ENCODE peak calls at places on chromosomes 6 and 20, in six cellular contexts. Z is osteocyte, C is AG04450, F is uterus, Y is omental fat pad, I is nephron progenitor cell. R is an unnamed sample.

GRCh38 chr6:129889580-129889979 is 28.5 kb upstream of the TMEM244 start:
- DNase-seq in F (no peak), I (no peak), Y (no peak), C (peak), Z (no peak), R (no peak)

GRCh38 chr20:2421247-2421646 is 40.5 kb downstream of the TGM6 start:
- DNase-seq in F (no peak), I (no peak), C (no peak), Z (no peak), Y (no peak), R (no peak)

GRCh38 chr6:32685603-32686002 is 19.1 kb upstream of the HLA-DQB1 start:
- DNase-seq in Y (no peak), Z (no peak), F (no peak), C (no peak), I (no peak), R (no peak)

GRCh38 chr6:112429226-112429625 is 82.1 kb downstream of the RFPL4B start:
- DNase-seq in Y (no peak), Z (no peak), C (no peak), I (no peak), F (no peak), R (no peak)

GRCh38 chr6:28474441-28475219 is 31.3 kb upstream of the ZSCAN23 start:
- DNase-seq in I (peak), Z (no peak), F (peak), Y (no peak), C (peak), R (no peak)

GRCh38 chr6:129598244-129599187 is 111.5 kb downstream of the ARHGAP18 start:
- DNase-seq in C (peak), I (peak), Y (no peak), Z (no peak), F (no peak), R (no peak)

GRCh38 chr6:149190228-149190831 is 127.2 kb upstream of the TAB2 start:
- DNase-seq in C (no peak), Y (no peak), I (no peak), F (no peak), Z (no peak), R (no peak)

GRCh38 chr20:3080939-3081388 is 3.6 kb downstream of the AVP start:
- DNase-seq in F (no peak), C (no peak), I (no peak), Y (no peak), Z (no peak), R (no peak)

GRCh38 chr6:71386215-71386614 is 97.6 kb downstream of the OGFRL1 start:
- DNase-seq in C (no peak), F (no peak), Z (no peak), I (no peak), Y (no peak), R (no peak)

GRCh38 chr6:92979281-92979680 is 440.1 kb downstream of the EPHA7 start:
- DNase-seq in C (no peak), I (no peak), Y (no peak), F (no peak), Z (no peak), R (no peak)

GRCh38 chr6:122153530-122153929 is 245.9 kb upstream of the HSF2 start:
- DNase-seq in C (no peak), I (no peak), F (no peak), Y (no peak), Z (no peak), R (no peak)

GRCh38 chr6:125469915-125470314 is 168.1 kb upstream of the HDDC2 start:
- DNase-seq in Y (no peak), Z (no peak), F (no peak), I (no peak), C (no peak), R (no peak)

GRCh38 chr6:45607818-45608217 is 230.1 kb upstream of the SUPT3H start:
- DNase-seq in C (no peak), F (no peak), I (no peak), Y (no peak), Z (no peak), R (no peak)

GRCh38 chr6:6661684-6662083 is 73.2 kb downstream of the LY86 start:
- DNase-seq in C (no peak), F (peak), I (no peak), Z (no peak), Y (no peak), R (no peak)

GRCh38 chr6:39189915-39190544 is 39.2 kb downstream of the KCNK5 start:
- DNase-seq in C (no peak), F (no peak), Z (no peak), I (peak), Y (no peak), R (no peak)

GRCh38 chr6:6758915-6759654 is 170.6 kb downstream of the LY86 start:
- DNase-seq in I (peak), C (peak), F (peak), Y (no peak), Z (no peak), R (no peak)

GRCh38 chr20:18001131-18001921 is 32.5 kb downstream of the MGME1 start:
- DNase-seq in Z (no peak), F (peak), I (no peak), C (no peak), Y (peak), R (no peak)

GRCh38 chr6:90401933-90402830 is 105.5 kb upstream of the BACH2 start:
- DNase-seq in Z (no peak), I (no peak), C (no peak), Y (no peak), F (no peak), R (no peak)

GRCh38 chr6:146851837-146852236 is 253.1 kb downstream of the ADGB start:
- DNase-seq in Y (no peak), I (no peak), F (no peak), C (peak), Z (no peak), R (no peak)

GRCh38 chr6:80132942-80133517 is 26.6 kb downstream of the BCKDHB start:
- DNase-seq in Z (no peak), I (peak), C (peak), Y (peak), F (peak), R (no peak)

GRCh38 chr6:17971128-17972073 is 16.0 kb downstream of the KIF13A start:
- DNase-seq in I (no peak), F (peak), C (no peak), Y (no peak), Z (no peak), R (no peak)

GRCh38 chr6:114058435-114058834 is 87.5 kb upstream of the HDAC2 start:
- DNase-seq in F (no peak), Y (no peak), Z (no peak), C (no peak), I (no peak), R (no peak)

GRCh38 chr20:62330576-62331317 is 27.9 kb downstream of the ADRM1 start:
- DNase-seq in I (no peak), Y (no peak), F (no peak), C (no peak), Z (no peak), R (no peak)

GRCh38 chr6:130161627-130162404 is 60.9 kb downstream of the SAMD3 start:
- DNase-seq in F (no peak), Z (no peak), C (peak), Y (no peak), I (no peak), R (no peak)

GRCh38 chr6:96899019-96899418 is 1.3 kb upstream of the NDUFAF4 start:
- DNase-seq in C (peak), I (no peak), Z (no peak), F (peak), Y (no peak), R (no peak)

GRCh38 chr6:128305228-128305627 is 215.2 kb downstream of the PTPRK start:
- DNase-seq in Z (no peak), F (no peak), C (no peak), Y (no peak), I (no peak), R (no peak)

GRCh38 chr20:35326021-35326731 is 34.0 kb upstream of the FAM83C start:
- DNase-seq in Z (no peak), C (no peak), Y (no peak), I (no peak), F (no peak), R (no peak)

GRCh38 chr20:50320910-50321796 is 130.5 kb downstream of the CEBPB start:
- DNase-seq in Y (peak), C (peak), Z (peak), I (peak), F (peak), R (no peak)

GRCh38 chr6:7292856-7293255 is 20.1 kb downstream of the SSR1 start:
- DNase-seq in Z (no peak), C (no peak), F (no peak), I (no peak), Y (no peak), R (no peak)

GRCh38 chr20:33664762-33665144 is 2.0 kb upstream of the ACTL10 start:
- DNase-seq in Z (no peak), I (no peak), C (no peak), Y (no peak), F (no peak), R (no peak)

GRCh38 chr6:54135665-54136370 is 24.6 kb downstream of the MLIP start:
- DNase-seq in Y (no peak), Z (no peak), C (peak), F (no peak), I (no peak), R (no peak)

GRCh38 chr20:58286729-58287128 is 22.8 kb upstream of the RAB22A start:
- DNase-seq in Z (no peak), Y (no peak), C (no peak), F (no peak), I (no peak), R (no peak)

DNA sequence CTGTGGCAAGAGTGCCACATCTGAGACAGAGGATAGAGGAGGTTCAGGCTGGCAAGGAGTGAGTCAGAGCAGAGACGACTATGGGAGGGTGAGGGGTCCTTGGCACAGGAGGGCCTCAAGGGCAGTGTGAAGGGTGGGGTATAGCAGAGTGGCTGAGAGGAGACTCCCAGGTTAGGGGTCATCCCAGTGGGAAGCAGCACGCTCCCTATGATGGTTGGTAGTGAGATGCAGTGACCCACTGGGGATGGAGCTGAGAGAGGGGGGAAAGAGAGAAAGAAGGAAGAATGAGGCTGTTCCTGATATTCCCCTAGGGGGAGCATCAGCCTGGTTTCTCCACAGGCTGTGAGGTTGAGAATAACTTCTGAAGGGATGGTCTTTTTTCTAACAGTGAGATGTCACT is 97.4 kb downstream of the INSM1 start:
- DNase-seq in I (no peak), Z (no peak), F (no peak), C (no peak), Y (no peak), R (no peak)
- TF ChIP-seq CTCF in I (peak), Z (peak), F (no peak), C (peak), Y (no peak), R (no peak)

GRCh38 chr6:159217595-159218275 is 48.5 kb downstream of the FNDC1 start:
- DNase-seq in C (peak), Y (no peak), Z (no peak), I (peak), F (no peak), R (no peak)
- TF ChIP-seq CTCF in C (peak), Y (no peak), Z (peak), I (no peak), F (no peak), R (peak)

DNA sequence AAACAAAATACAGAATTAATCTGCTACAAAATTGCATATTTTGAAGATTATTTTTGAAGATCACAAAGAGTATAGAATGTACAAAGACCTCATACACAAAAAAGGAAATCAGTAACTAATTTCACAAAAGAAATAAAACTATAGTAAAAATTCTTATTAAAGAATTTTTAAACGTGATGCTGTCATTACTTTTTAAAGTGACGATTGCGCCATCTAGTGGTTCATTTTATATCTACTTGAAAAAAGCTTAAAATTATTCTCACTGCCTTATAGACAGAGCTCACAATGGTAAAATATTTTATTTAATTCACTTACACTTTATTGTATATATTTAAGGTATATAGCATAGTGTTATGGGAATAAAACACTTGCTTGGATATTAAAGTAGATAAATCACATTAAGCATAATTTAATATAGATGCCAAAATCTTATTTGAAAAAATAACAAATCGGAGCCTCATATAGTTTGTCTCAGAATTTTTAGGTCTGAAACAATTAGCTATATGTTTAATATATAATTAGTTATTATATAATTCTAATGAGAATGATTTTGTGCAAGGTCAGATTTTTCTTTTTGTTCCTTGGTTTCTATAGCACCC is 128.8 kb downstream of the PHF3 start:
- DNase-seq in Y (no peak), F (no peak), C (peak), I (peak), Z (no peak), R (no peak)
- TF ChIP-seq CTCF in Y (no peak), F (no peak), C (peak), I (peak), Z (peak), R (peak)

GRCh38 chr20:48657426-48658197 is 170.2 kb downstream of the PREX1 start:
- DNase-seq in Z (no peak), I (peak), F (peak), Y (peak), C (peak), R (peak)

GRCh38 chr20:48658198-48658476 is 169.7 kb downstream of the PREX1 start:
- DNase-seq in Z (no peak), I (no peak), F (no peak), Y (no peak), C (no peak), R (no peak)

GRCh38 chr20:48658505-48658904 is 169.3 kb downstream of the PREX1 start:
- DNase-seq in Z (no peak), Y (no peak), C (no peak), F (no peak), I (no peak), R (no peak)

GRCh38 chr20:48656661-48657211 is 171.1 kb downstream of the PREX1 start:
- DNase-seq in Y (no peak), C (no peak), I (peak), F (no peak), Z (no peak), R (no peak)

DNA sequence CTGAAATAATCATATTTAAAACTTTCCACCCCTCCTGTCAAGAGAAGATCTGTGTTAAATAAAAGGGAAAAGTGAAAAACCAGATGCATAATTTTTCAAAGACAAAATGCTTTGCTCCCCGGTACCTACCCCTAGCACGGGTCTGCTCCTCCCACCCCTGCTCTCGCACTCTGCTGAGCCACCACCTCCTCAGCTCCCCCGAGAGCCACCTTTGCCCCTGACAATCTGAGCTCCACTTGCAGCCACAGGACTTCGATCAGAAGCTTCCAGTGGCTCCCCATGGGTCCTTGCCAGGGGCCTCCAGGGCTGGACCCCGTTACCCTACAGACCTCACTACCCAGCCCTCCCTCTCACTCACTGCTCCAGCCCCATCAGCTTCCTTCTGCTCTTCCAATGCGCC is 171.7 kb downstream of the PREX1 start:
- DNase-seq in Z (no peak), C (no peak), Y (no peak), F (no peak), I (no peak), R (no peak)
- TF ChIP-seq CTCF in Z (no peak), C (no peak), Y (no peak), F (no peak), I (no peak), R (no peak)

GRCh38 chr6:31666337-31666960 is 569 bp downstream of the CSNK2B start:
- DNase-seq in I (no peak), Z (no peak), C (no peak), Y (no peak), F (no peak), R (no peak)

GRCh38 chr6:31665501-31666336 is at the start of gene CSNK2B:
- DNase-seq in I (peak), Y (peak), Z (peak), F (peak), C (peak), R (peak)

GRCh38 chr6:31663961-31664789 is 622 bp downstream of the GPANK1 start:
- DNase-seq in Z (no peak), Y (no peak), I (no peak), F (peak), C (no peak), R (no peak)

GRCh38 chr6:31663087-31663960 is 1.5 kb downstream of the GPANK1 start:
- DNase-seq in F (no peak), C (no peak), Z (no peak), I (no peak), Y (no peak), R (no peak)

DNA sequence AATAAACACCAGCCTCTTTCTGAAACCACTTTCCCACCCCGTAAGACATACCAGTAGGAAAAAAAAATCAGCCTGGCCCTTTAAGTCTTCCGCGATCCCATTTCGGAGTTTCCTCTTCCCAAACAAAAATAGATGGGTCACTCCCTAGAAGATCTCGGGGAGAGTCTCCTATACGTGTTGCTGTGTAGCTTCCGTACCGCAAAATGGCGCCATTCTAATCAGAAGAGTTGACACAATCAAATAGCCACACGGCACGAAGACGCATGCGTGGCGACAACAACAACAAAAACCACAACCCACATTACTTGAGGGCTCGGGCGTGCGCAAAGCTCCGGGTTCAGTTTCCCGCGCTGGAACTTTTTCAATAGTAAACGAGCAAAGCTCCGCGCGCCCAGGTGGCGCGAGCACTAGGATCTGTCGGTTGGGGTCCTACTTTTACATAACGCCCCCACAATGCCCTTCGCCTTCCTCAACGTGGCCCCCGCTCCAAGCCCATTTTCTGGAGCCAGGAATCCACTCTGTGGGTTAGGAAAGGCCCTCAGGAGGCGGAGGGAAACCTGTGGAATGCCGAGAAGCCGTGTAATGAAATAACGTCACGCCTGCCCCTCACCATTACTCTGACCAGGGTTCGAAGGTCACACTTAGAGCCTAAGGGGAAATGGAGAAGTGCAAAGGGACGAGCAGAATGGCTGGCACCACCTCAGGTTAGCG is at the start of gene GPANK1:
- DNase-seq in C (peak), I (peak), F (peak), Z (peak), Y (peak), R (peak)
- TF ChIP-seq CTCF in C (peak), I (no peak), F (no peak), Z (no peak), Y (no peak), R (no peak)

DNA sequence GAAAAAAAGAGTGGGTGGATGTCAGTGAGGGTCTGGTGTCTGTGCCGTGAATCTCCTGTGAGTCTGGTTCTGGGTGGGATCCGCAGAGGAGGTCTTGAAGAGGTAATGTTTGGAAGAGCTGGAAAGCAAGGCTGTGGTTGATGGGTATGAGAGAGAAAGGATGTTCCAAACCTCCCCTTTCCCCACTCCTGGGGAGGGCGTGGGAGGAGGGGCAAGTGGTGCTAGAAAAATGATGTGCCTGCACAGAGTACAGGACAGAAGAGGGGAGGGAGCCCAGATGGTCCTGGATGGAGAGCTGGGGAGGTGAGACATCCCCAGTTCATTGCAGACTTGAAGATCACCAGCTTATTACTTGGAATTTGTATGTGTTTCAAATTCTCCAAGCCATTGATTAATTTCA is 3.1 kb downstream of the CNPY3 start:
- DNase-seq in Z (no peak), Y (no peak), I (no peak), F (no peak), C (no peak), R (no peak)
- TF ChIP-seq CTCF in Z (no peak), Y (no peak), I (no peak), F (no peak), C (no peak), R (no peak)

GRCh38 chr20:22572491-22572890 is 11.9 kb downstream of the FOXA2 start:
- DNase-seq in Z (no peak), C (no peak), Y (no peak), I (no peak), F (no peak), R (no peak)

GRCh38 chr20:22575737-22576136 is 8.6 kb downstream of the FOXA2 start:
- DNase-seq in Y (no peak), I (no peak), Z (no peak), C (no peak), F (no peak), R (no peak)

GRCh38 chr20:22576273-22576672 is 8.1 kb downstream of the FOXA2 start:
- DNase-seq in C (no peak), I (no peak), Z (no peak), F (no peak), Y (no peak), R (no peak)

GRCh38 chr20:22575087-22575721 is 9.2 kb downstream of the FOXA2 start:
- DNase-seq in C (no peak), I (no peak), Z (peak), Y (no peak), F (no peak), R (no peak)

DNA sequence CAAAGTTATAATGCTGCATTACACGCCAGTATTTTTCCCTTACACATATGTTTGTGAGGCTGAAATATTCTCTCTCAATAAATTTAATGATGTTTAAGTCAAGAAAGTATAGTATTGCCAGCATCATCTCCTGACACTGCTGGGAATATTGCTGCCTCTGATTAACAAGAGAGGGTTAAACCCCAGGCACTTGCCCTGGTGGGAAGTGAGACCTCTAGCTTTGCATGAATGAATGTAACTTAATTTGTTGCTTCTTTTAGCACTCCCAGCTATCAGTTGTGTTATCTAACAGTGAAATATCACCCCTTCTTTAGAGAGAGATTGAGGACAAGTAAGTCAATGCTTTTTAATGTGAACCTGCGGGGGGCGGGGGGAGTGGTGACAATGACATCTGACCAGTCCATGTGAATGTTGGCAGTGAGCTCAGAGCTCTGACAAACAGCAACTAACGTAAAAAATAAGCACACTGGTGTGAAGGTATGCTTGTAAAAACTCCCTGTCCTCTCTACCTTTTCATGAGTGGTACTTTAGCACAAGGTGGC is 9.8 kb downstream of the FOXA2 start:
- DNase-seq in F (no peak), I (no peak), Y (no peak), Z (no peak), C (no peak), R (no peak)
- TF ChIP-seq CTCF in F (no peak), I (no peak), Y (no peak), Z (no peak), C (no peak), R (no peak)